ENCODE peak calls at places on chromosomes 1 and 21, in eight cellular contexts. Y, W, F, N, L, R, X and I are unnamed samples. For H3K4me1, the result is how much of the 10 kb centered on the place peaks cover.

GRCh38 chr1:236716160-236716559 is 29.9 kb downstream of the ACTN2 start:
- DNase-seq in Y (no peak), R (no peak), W (no peak), L (no peak), F (no peak), X (peak), N (no peak), I (no peak)

GRCh38 chr1:92842082-92843045 is 10.5 kb downstream of the RPL5 start:
- DNase-seq in X (no peak), Y (no peak), F (no peak), L (no peak), W (no peak), R (no peak), N (no peak), I (no peak)

GRCh38 chr1:48469616-48470500 is 2.1 kb downstream of the SPATA6 start:
- DNase-seq in N (no peak), F (no peak), W (peak), Y (peak), R (peak), L (peak), X (peak), I (no peak)

GRCh38 chr1:160504651-160505050 is 18.4 kb downstream of the SLAMF6 start:
- DNase-seq in R (no peak), N (no peak), L (no peak), F (no peak), Y (no peak), W (no peak), X (no peak), I (no peak)

GRCh38 chr1:10793129-10793651 is 3.3 kb downstream of the CASZ1 start:
- DNase-seq in Y (peak), N (no peak), R (no peak), W (no peak), L (no peak), F (no peak), X (no peak), I (no peak)

GRCh38 chr1:71843023-71843422 is 439.3 kb downstream of the NEGR1 start:
- DNase-seq in Y (no peak), L (no peak), X (no peak), R (no peak), N (no peak), F (no peak), W (no peak), I (no peak)

GRCh38 chr1:219247441-219247840 is 73.8 kb downstream of the LYPLAL1 start:
- DNase-seq in F (no peak), W (no peak), R (no peak), Y (no peak), N (no peak), X (no peak), L (no peak), I (no peak)

GRCh38 chr1:109659145-109659544 is 3.2 kb downstream of the GSTM4 start:
- DNase-seq in L (no peak), W (no peak), N (no peak), F (no peak), Y (no peak), X (no peak), R (no peak), I (peak)

GRCh38 chr1:21097744-21098143 is 79.0 kb downstream of the EIF4G3 start:
- DNase-seq in X (no peak), L (no peak), N (no peak), Y (no peak), F (no peak), W (no peak), R (no peak), I (no peak)

GRCh38 chr1:221711642-221712041 is 30.2 kb downstream of the DUSP10 start:
- DNase-seq in Y (no peak), W (no peak), X (no peak), N (no peak), L (no peak), R (no peak), F (no peak), I (no peak)

GRCh38 chr21:44522753-44523204 is 17.2 kb downstream of the KRTAP10-1 start:
- DNase-seq in F (no peak), L (peak), Y (no peak), X (no peak), R (no peak), W (no peak), N (no peak), I (no peak)

GRCh38 chr21:33441489-33442477 is 38.0 kb downstream of the TMEM50B start:
- DNase-seq in R (no peak), Y (no peak), F (no peak), W (no peak), N (no peak), X (peak), L (no peak), I (no peak)

DNA sequence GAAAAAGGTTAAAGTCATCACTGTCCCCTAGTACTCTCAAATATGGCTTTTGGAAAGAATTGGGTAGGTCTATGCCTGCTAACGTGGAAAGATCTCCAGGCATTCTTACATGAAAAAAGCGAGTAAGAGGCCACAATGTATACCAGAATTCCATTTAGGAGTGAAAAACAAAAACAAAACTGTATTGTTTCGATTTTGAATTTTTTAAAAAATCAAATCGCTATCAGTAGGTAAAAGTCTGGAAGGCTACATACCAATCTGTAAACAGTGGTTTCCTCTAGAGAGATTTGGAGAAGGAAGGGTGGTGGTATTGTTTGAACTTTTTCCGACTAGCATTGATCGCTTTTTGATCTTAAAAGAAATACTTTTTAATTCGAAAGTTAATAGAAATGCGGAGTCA is 55.9 kb downstream of the RRAGC start:
- DNase-seq in X (no peak), Y (no peak), W (no peak), N (no peak), L (no peak), R (no peak), F (no peak), I (no peak)
- H3K4me3 ChIP-seq in X (no peak), Y (no peak), W (no peak), N (no peak), L (no peak), R (no peak), F (no peak), I (peak)

GRCh38 chr1:26945138-26945537 is 15.1 kb downstream of the KDF1 start:
- DNase-seq in F (no peak), R (no peak), L (no peak), W (no peak), X (no peak), N (no peak), Y (no peak), I (no peak)
- H3K4me1 ChIP-seq in F (under half), R (under half), L (under half), W (under half), X (under half), N (under half), Y (under half), I (under half)

GRCh38 chr1:1309525-1310385 is 1.4 kb downstream of the PUSL1 start:
- DNase-seq in X (no peak), L (no peak), F (no peak), Y (no peak), N (no peak), R (no peak), W (no peak), I (no peak)
- TF ChIP-seq POLR2A in X (no peak), L (no peak), F (no peak), Y (no peak), N (no peak), R (no peak), W (no peak), I (no peak)

DNA sequence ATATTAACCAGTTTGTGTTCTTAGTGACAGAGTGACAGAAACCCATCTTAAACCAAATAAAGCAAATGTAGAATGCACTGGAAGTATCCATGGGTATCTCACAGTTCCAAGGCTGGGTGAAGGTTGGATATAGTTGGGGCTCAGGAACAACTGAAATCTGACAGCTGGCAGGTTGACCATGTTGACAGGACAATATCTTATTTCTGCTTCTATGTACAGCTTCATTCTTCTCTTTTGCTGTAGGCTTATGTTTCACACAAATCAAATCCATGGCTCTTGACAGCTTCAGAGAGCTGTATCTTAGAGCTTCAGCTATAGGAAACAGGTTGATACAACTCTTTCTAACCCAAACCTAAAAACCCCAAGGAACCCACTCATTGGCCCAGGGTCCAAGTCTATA is 34.3 kb upstream of the FGGY start:
- DNase-seq in F (no peak), N (no peak), L (no peak), W (no peak), Y (no peak), X (no peak), R (no peak), I (no peak)
- H3K4me3 ChIP-seq in F (no peak), N (no peak), L (no peak), W (no peak), Y (no peak), X (no peak), R (no peak), I (no peak)

GRCh38 chr1:89938171-89939055 is 56.5 kb upstream of the ZNF326 start:
- DNase-seq in F (no peak), L (no peak), X (no peak), R (no peak), W (no peak), Y (no peak), N (no peak), I (no peak)

GRCh38 chr1:89939059-89939570 is 55.8 kb upstream of the ZNF326 start:
- DNase-seq in L (no peak), W (no peak), X (no peak), Y (no peak), R (no peak), N (no peak), F (no peak), I (no peak)

GRCh38 chr1:89935235-89935634 is 59.7 kb upstream of the ZNF326 start:
- DNase-seq in Y (no peak), W (no peak), R (no peak), X (no peak), L (no peak), N (no peak), F (no peak), I (no peak)

GRCh38 chr1:89934441-89934840 is 60.5 kb upstream of the ZNF326 start:
- DNase-seq in W (no peak), Y (no peak), F (no peak), R (no peak), X (no peak), L (no peak), N (no peak), I (no peak)

DNA sequence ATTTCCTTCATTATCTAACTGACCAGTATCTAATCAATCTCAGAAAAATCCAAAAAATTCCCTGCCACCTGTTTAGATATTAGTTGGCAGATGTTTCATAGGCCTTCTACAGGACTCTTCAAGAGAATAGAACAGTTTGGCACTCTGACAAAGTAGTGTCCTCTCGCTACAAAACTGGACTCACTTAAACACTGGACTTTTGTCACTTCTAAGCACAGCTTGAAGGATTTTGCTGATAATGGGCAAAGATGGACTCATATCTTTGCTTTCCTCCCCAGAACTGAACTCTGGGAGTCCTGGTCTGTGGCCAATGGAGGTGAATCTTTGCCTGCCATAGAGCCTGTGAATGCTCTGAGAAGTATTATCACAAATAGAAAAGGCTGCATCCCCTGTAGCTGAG is 58.2 kb upstream of the ZNF326 start:
- DNase-seq in L (no peak), W (no peak), X (no peak), R (no peak), F (no peak), Y (no peak), N (no peak), I (no peak)
- H3K4me1 ChIP-seq in L (under half), W (under half), X (under half), R (under half), F (under half), Y (under half), N (under half), I (under half)

DNA sequence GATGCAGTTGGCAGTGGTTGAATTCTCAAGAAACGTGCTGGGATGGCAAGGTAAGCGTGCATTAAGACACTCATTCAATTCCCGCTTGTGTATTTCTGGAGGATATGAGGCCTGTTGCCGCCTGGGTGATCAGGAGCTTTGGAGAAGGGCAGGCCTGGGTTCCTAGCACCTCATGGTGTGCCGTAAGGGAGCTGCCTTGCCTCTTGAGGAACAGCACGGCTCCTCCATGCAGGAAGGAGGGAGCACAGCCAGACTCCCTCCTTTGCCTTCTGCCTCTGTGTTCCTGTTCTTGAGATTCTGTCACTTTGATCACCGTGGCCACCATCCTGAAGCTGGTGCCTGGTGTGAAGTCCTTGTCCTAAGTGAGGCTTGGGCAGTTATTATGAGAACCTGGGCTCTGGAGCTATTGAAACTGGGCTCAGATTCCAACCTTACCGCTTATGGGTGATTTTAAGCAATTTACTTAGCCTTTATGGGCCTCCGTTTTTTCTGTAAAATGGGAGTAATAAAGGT is 18.3 kb downstream of the SLFNL1 start:
- DNase-seq in Y (no peak), X (no peak), R (no peak), N (no peak), W (no peak), F (no peak), L (no peak), I (no peak)
- TF ChIP-seq POLR2A in Y (no peak), X (no peak), R (no peak), N (no peak), W (no peak), F (no peak), L (no peak), I (no peak)

GRCh38 chr1:34163792-34164509 is 1.1 kb downstream of the CSMD2 start:
- DNase-seq in F (no peak), R (no peak), W (no peak), Y (no peak), X (no peak), N (no peak), L (no peak), I (no peak)

GRCh38 chr1:34166191-34167090 is 1.4 kb upstream of the CSMD2 start:
- DNase-seq in Y (no peak), R (no peak), X (peak), L (no peak), W (no peak), N (no peak), F (no peak), I (no peak)

GRCh38 chr1:34164510-34165381 is at the start of gene CSMD2:
- DNase-seq in W (no peak), Y (no peak), L (no peak), N (peak), F (no peak), R (no peak), X (no peak), I (no peak)

GRCh38 chr1:34165422-34165921 is 442 bp upstream of the CSMD2 start:
- DNase-seq in X (no peak), R (no peak), W (no peak), F (no peak), N (no peak), Y (no peak), L (no peak), I (no peak)

GRCh38 chr1:34167091-34167788 is 2.2 kb upstream of the CSMD2 start:
- DNase-seq in F (no peak), L (no peak), Y (no peak), N (no peak), X (no peak), W (no peak), R (no peak), I (no peak)
- H3K4me3 ChIP-seq in F (no peak), L (no peak), Y (no peak), N (no peak), X (no peak), W (no peak), R (no peak), I (no peak)

GRCh38 chr21:15006594-15007230 is 58.1 kb downstream of the NRIP1 start:
- DNase-seq in F (no peak), W (no peak), L (no peak), R (no peak), Y (no peak), X (no peak), N (no peak), I (no peak)
- H3K4me1 ChIP-seq in F (under half), W (under half), L (under half), R (under half), Y (under half), X (under half), N (under half), I (under half)

GRCh38 chr1:186568221-186568620 is 107.3 kb upstream of the PDC start:
- DNase-seq in X (no peak), Y (no peak), R (no peak), F (no peak), L (no peak), N (no peak), W (no peak), I (no peak)

GRCh38 chr1:186577201-186577600 is 103.0 kb downstream of the PTGS2 start:
- DNase-seq in L (no peak), N (no peak), W (no peak), R (no peak), F (no peak), X (no peak), Y (peak), I (no peak)

GRCh38 chr1:186572509-186572908 is 107.7 kb downstream of the PTGS2 start:
- DNase-seq in Y (no peak), X (no peak), N (no peak), R (no peak), W (no peak), L (no peak), F (no peak), I (no peak)

GRCh38 chr1:186574951-186575747 is 105.1 kb downstream of the PTGS2 start:
- DNase-seq in F (no peak), Y (no peak), R (no peak), W (no peak), L (no peak), X (no peak), N (no peak), I (no peak)

DNA sequence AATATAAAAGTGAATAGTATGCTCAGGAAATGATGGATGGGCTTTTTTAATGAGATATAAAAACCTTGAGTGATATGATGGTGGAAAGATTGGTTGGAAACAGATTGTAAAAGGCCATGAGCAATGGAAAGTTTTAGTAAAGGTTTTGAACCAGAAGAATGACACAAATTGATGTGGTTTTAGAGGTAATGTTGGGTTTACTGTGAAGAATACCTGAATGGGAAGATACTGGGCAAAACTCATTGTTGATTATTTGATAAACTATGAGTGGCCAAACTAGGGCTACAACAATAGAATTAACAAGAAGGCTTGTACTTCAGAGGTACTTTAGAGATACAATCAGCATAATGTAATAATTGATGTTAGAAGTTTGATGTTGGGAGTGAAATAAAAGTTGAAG is 108.5 kb downstream of the PTGS2 start:
- DNase-seq in X (no peak), N (no peak), R (no peak), W (no peak), L (no peak), F (no peak), Y (no peak), I (no peak)
- TF ChIP-seq POLR2A in X (no peak), N (no peak), R (no peak), W (no peak), L (no peak), F (no peak), Y (no peak), I (no peak)

GRCh38 chr1:150537732-150538684 is 11.2 kb upstream of the ADAMTSL4 start:
- DNase-seq in X (no peak), R (no peak), L (peak), F (no peak), W (no peak), N (peak), Y (no peak), I (peak)
- H3K4me3 ChIP-seq in X (no peak), R (no peak), L (no peak), F (no peak), W (no peak), N (no peak), Y (no peak), I (no peak)